ENCODE peak calls at places on chromosomes 5 and 9, in seven cellular contexts. One of them, this sample, is unnamed.

GRCh38 chr5:57302164-57302563 is 128.3 kb downstream of the GPBP1 start:
- DNase-seq in H1: no peak
- DNase-seq in SK-N-SH: no peak
- DNase-seq in K562: no peak
- DNase-seq in GM12891: no peak
- DNase-seq in HepG2: peak
- DNase-seq in GM12878: peak
- DNase-seq in this sample: no peak

GRCh38 chr9:121743441-121744001 is 92.1 kb downstream of the DAB2IP start:
- DNase-seq in GM12891: no peak
- DNase-seq in K562: peak
- DNase-seq in H1: no peak
- DNase-seq in GM12878: no peak
- DNase-seq in SK-N-SH: peak
- DNase-seq in HepG2: peak
- DNase-seq in this sample: no peak

GRCh38 chr5:142248853-142249462 is 75.9 kb downstream of the SPRY4 start:
- DNase-seq in GM12878: no peak
- DNase-seq in SK-N-SH: no peak
- DNase-seq in HepG2: no peak
- DNase-seq in GM12891: no peak
- DNase-seq in H1: no peak
- DNase-seq in K562: no peak
- DNase-seq in this sample: no peak

GRCh38 chr9:88033303-88033702 is 59.0 kb upstream of the CDK20 start:
- DNase-seq in SK-N-SH: no peak
- DNase-seq in K562: no peak
- DNase-seq in GM12891: no peak
- DNase-seq in H1: no peak
- DNase-seq in GM12878: no peak
- DNase-seq in HepG2: no peak
- DNase-seq in this sample: no peak

GRCh38 chr5:74639538-74640449 is 734 bp downstream of the ENC1 start:
- DNase-seq in HepG2: no peak
- DNase-seq in GM12878: no peak
- DNase-seq in GM12891: no peak
- DNase-seq in SK-N-SH: peak
- DNase-seq in H1: no peak
- DNase-seq in K562: no peak
- DNase-seq in this sample: peak

GRCh38 chr5:75611324-75612210 is at the start of gene ANKDD1B:
- DNase-seq in H1: no peak
- DNase-seq in HepG2: no peak
- DNase-seq in GM12878: no peak
- DNase-seq in GM12891: peak
- DNase-seq in K562: no peak
- DNase-seq in SK-N-SH: peak
- DNase-seq in this sample: peak

GRCh38 chr9:121839726-121840500 is 188.5 kb downstream of the DAB2IP start:
- DNase-seq in HepG2: no peak
- DNase-seq in SK-N-SH: no peak
- DNase-seq in H1: no peak
- DNase-seq in GM12891: no peak
- DNase-seq in GM12878: peak
- DNase-seq in K562: no peak
- DNase-seq in this sample: no peak

GRCh38 chr5:127373858-127374491 is 83.4 kb downstream of the MEGF10 start:
- DNase-seq in HepG2: no peak
- DNase-seq in SK-N-SH: no peak
- DNase-seq in GM12878: no peak
- DNase-seq in H1: no peak
- DNase-seq in GM12891: no peak
- DNase-seq in K562: peak
- DNase-seq in this sample: no peak

GRCh38 chr5:43573058-43573457 is 16.2 kb upstream of the PAIP1 start:
- DNase-seq in K562: no peak
- DNase-seq in GM12878: no peak
- DNase-seq in HepG2: no peak
- DNase-seq in H1: no peak
- DNase-seq in GM12891: no peak
- DNase-seq in SK-N-SH: no peak
- DNase-seq in this sample: no peak

GRCh38 chr5:142900926-142901325 is 130.7 kb downstream of the ARHGAP26 start:
- DNase-seq in K562: no peak
- DNase-seq in GM12891: no peak
- DNase-seq in HepG2: no peak
- DNase-seq in H1: no peak
- DNase-seq in GM12878: no peak
- DNase-seq in SK-N-SH: no peak
- DNase-seq in this sample: no peak

GRCh38 chr5:36502608-36503007 is 103.8 kb upstream of the SLC1A3 start:
- DNase-seq in H1: no peak
- DNase-seq in GM12878: no peak
- DNase-seq in SK-N-SH: no peak
- DNase-seq in HepG2: no peak
- DNase-seq in K562: no peak
- DNase-seq in GM12891: no peak
- DNase-seq in this sample: no peak

GRCh38 chr5:16666861-16667481 is 50.2 kb upstream of the RETREG1 start:
- DNase-seq in GM12878: no peak
- DNase-seq in H1: no peak
- DNase-seq in HepG2: peak
- DNase-seq in GM12891: no peak
- DNase-seq in K562: no peak
- DNase-seq in SK-N-SH: peak
- DNase-seq in this sample: no peak
- TF ChIP-seq TAF1 in GM12878: no peak
- TF ChIP-seq TAF1 in H1: no peak
- TF ChIP-seq TAF1 in HepG2: no peak
- TF ChIP-seq TAF1 in GM12891: no peak
- TF ChIP-seq TAF1 in K562: no peak
- TF ChIP-seq TAF1 in SK-N-SH: no peak
- TF ChIP-seq TAF1 in this sample: no peak

DNA sequence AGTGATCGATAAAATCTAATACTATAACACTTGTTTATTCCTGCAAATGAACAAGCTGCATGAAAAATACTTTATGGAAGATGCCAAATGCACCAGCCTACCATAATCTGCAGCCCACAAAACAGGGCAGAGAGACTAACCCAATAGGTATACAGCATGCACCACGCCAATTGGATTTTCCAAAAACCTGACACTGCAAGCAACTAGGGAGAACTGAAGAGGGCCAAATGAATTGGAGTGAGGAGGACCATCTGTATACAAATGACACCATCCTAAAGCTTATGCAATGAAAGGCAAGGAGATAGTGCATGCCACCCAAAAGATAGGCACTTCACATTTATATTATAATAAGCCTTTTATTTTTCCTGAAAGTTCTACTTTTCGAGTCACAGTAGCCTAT is 100.4 kb downstream of the SPOCK1 start:
- DNase-seq in GM12891: no peak
- DNase-seq in K562: no peak
- DNase-seq in H1: no peak
- DNase-seq in GM12878: no peak
- DNase-seq in SK-N-SH: no peak
- DNase-seq in HepG2: no peak
- DNase-seq in this sample: no peak
- TF ChIP-seq POLR2AphosphoS5 in GM12891: no peak
- TF ChIP-seq POLR2AphosphoS5 in K562: no peak
- TF ChIP-seq POLR2AphosphoS5 in H1: no peak
- TF ChIP-seq POLR2AphosphoS5 in GM12878: no peak
- TF ChIP-seq POLR2AphosphoS5 in SK-N-SH: no peak
- TF ChIP-seq POLR2AphosphoS5 in HepG2: no peak
- TF ChIP-seq POLR2AphosphoS5 in this sample: no peak

GRCh38 chr5:3606121-3606831 is 10.6 kb downstream of the IRX1 start:
- DNase-seq in H1: no peak
- DNase-seq in GM12878: no peak
- DNase-seq in K562: no peak
- DNase-seq in SK-N-SH: peak
- DNase-seq in GM12891: no peak
- DNase-seq in HepG2: no peak
- DNase-seq in this sample: no peak

GRCh38 chr5:3604501-3604900 is 8.9 kb downstream of the IRX1 start:
- DNase-seq in SK-N-SH: no peak
- DNase-seq in GM12891: no peak
- DNase-seq in HepG2: no peak
- DNase-seq in GM12878: no peak
- DNase-seq in K562: no peak
- DNase-seq in H1: no peak
- DNase-seq in this sample: no peak

GRCh38 chr5:3609120-3609681 is 13.6 kb downstream of the IRX1 start:
- DNase-seq in H1: no peak
- DNase-seq in GM12891: no peak
- DNase-seq in GM12878: no peak
- DNase-seq in SK-N-SH: no peak
- DNase-seq in HepG2: no peak
- DNase-seq in K562: no peak
- DNase-seq in this sample: no peak

GRCh38 chr5:3605298-3606010 is 9.8 kb downstream of the IRX1 start:
- DNase-seq in GM12878: no peak
- DNase-seq in K562: no peak
- DNase-seq in HepG2: no peak
- DNase-seq in SK-N-SH: peak
- DNase-seq in H1: no peak
- DNase-seq in GM12891: no peak
- DNase-seq in this sample: no peak

DNA sequence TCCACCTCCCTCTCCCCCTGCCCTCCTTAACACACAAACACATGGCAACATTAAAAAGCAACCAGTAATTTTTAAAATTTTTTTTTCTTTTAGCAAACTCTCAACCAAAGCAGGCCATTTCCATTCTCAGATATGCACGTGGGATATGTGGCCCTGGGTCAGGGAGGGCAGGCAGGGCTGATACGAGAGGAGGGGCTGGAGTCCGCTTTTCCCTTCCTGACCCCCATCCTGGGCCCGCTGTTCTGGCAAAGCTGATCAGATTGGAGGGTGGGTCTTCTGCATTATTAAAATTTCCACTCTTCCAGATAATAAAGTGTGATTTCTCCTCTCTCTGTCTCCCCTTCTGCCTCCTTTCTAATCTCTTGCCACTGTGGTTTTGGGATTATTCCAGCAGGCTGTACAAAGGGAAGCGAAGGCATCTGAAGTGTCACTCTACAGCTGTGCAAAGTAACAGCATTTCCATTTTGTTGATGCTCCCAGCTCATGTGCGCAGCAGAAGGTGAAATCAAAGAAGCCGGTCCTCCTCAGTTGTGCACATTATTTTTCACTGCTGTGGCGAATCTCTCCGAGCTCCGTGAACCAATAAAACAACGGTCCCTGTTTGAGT is 12.0 kb downstream of the IRX1 start:
- DNase-seq in HepG2: no peak
- DNase-seq in SK-N-SH: no peak
- DNase-seq in GM12878: no peak
- DNase-seq in H1: no peak
- DNase-seq in GM12891: no peak
- DNase-seq in K562: no peak
- DNase-seq in this sample: no peak
- TF ChIP-seq TAF1 in HepG2: no peak
- TF ChIP-seq TAF1 in SK-N-SH: no peak
- TF ChIP-seq TAF1 in GM12878: no peak
- TF ChIP-seq TAF1 in H1: no peak
- TF ChIP-seq TAF1 in GM12891: no peak
- TF ChIP-seq TAF1 in K562: no peak
- TF ChIP-seq TAF1 in this sample: no peak

GRCh38 chr9:129001504-129002325 is 26.4 kb downstream of the SH3GLB2 start:
- DNase-seq in H1: no peak
- DNase-seq in K562: no peak
- DNase-seq in GM12891: no peak
- DNase-seq in SK-N-SH: no peak
- DNase-seq in HepG2: no peak
- DNase-seq in GM12878: no peak
- DNase-seq in this sample: no peak
- TF ChIP-seq POLR2AphosphoS5 in H1: peak
- TF ChIP-seq POLR2AphosphoS5 in K562: no peak
- TF ChIP-seq POLR2AphosphoS5 in GM12891: no peak
- TF ChIP-seq POLR2AphosphoS5 in SK-N-SH: no peak
- TF ChIP-seq POLR2AphosphoS5 in HepG2: no peak
- TF ChIP-seq POLR2AphosphoS5 in GM12878: no peak
- TF ChIP-seq POLR2AphosphoS5 in this sample: no peak

DNA sequence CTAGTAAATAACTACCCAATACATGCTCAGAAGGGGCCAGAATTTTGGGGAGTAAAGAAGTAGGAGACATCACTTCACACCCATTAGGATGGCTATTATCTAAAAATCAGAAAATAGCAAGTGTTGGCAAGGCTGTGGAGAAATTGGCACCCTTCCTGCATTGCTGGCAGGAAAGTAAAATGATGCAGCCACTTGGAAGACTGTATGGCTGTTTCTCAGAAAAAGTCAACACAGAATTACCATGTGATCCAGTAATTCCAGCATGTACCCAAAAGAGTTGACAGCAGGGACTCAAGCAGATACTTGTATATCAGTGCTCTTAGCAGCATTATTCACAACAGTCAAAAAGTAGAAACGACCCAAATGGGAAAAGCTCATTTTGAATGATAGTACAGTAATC is 107.6 kb downstream of the APBA1 start:
- DNase-seq in SK-N-SH: no peak
- DNase-seq in K562: no peak
- DNase-seq in H1: no peak
- DNase-seq in GM12891: no peak
- DNase-seq in HepG2: no peak
- DNase-seq in GM12878: no peak
- DNase-seq in this sample: no peak
- TF ChIP-seq TAF1 in SK-N-SH: no peak
- TF ChIP-seq TAF1 in K562: no peak
- TF ChIP-seq TAF1 in H1: no peak
- TF ChIP-seq TAF1 in GM12891: no peak
- TF ChIP-seq TAF1 in HepG2: no peak
- TF ChIP-seq TAF1 in GM12878: no peak
- TF ChIP-seq TAF1 in this sample: no peak